ENCODE peak calls at places on chromosome 1, in seven cellular contexts. E, G, U, Q, P, C and X are unnamed samples.

GRCh38 chr1:96945509-96946084 is 224.0 kb downstream of the PTBP2 start:
- DNase-seq in C (no peak), E (no peak), Q (no peak), U (no peak), G (no peak), P (no peak), X (no peak)

GRCh38 chr1:162035241-162035640 is 11.6 kb upstream of the OLFML2B start:
- DNase-seq in U (no peak), C (peak), G (no peak), Q (no peak), E (no peak), P (no peak), X (no peak)

GRCh38 chr1:170010443-170010842 is 64.1 kb downstream of the KIFAP3 start:
- DNase-seq in C (peak), Q (no peak), P (no peak), G (no peak), U (no peak), E (no peak), X (no peak)

GRCh38 chr1:169460193-169460833 is 25.4 kb downstream of the SLC19A2 start:
- DNase-seq in U (peak), G (peak), E (no peak), P (no peak), C (no peak), Q (no peak), X (no peak)

GRCh38 chr1:172325562-172325961 is 94.9 kb upstream of the C1orf105 start:
- DNase-seq in P (no peak), G (no peak), E (no peak), C (no peak), Q (no peak), U (no peak), X (no peak)

GRCh38 chr1:231241751-231242150 is 739 bp downstream of the GNPAT start:
- DNase-seq in U (no peak), Q (peak), G (peak), P (peak), E (no peak), C (no peak), X (no peak)

GRCh38 chr1:21378705-21379494 is 61.0 kb upstream of the NBPF3 start:
- DNase-seq in U (no peak), Q (no peak), E (no peak), G (no peak), P (no peak), C (no peak), X (no peak)

GRCh38 chr1:20574686-20575543 is 14.0 kb upstream of the CDA start:
- DNase-seq in G (peak), E (no peak), Q (peak), P (peak), U (peak), C (peak), X (peak)

GRCh38 chr1:101128211-101128727 is 102.7 kb upstream of the DPH5 start:
- DNase-seq in G (no peak), U (no peak), P (no peak), Q (peak), C (peak), E (peak), X (no peak)

GRCh38 chr1:60960846-60961542 is 121.4 kb upstream of the NFIA start:
- DNase-seq in Q (no peak), C (no peak), G (no peak), U (no peak), P (no peak), E (no peak), X (no peak)

GRCh38 chr1:29655945-29656866 is 419.9 kb downstream of the PTPRU start:
- DNase-seq in G (peak), C (no peak), E (no peak), P (no peak), Q (peak), U (no peak), X (no peak)

GRCh38 chr1:212518188-212518951 is 85.7 kb downstream of the NENF start:
- DNase-seq in U (no peak), C (peak), Q (no peak), G (peak), P (no peak), E (no peak), X (no peak)

GRCh38 chr1:115314765-115315164 is 23.3 kb downstream of the NGF start:
- DNase-seq in U (no peak), C (no peak), P (no peak), G (no peak), E (no peak), Q (no peak), X (no peak)

GRCh38 chr1:66981679-66982078 is 56.9 kb downstream of the MIER1 start:
- DNase-seq in Q (no peak), E (no peak), G (no peak), P (no peak), C (no peak), U (no peak), X (no peak)

GRCh38 chr1:32066489-32066873 is 6.3 kb upstream of the TMEM39B start:
- DNase-seq in Q (no peak), C (no peak), P (no peak), E (no peak), U (no peak), G (no peak), X (no peak)

DNA sequence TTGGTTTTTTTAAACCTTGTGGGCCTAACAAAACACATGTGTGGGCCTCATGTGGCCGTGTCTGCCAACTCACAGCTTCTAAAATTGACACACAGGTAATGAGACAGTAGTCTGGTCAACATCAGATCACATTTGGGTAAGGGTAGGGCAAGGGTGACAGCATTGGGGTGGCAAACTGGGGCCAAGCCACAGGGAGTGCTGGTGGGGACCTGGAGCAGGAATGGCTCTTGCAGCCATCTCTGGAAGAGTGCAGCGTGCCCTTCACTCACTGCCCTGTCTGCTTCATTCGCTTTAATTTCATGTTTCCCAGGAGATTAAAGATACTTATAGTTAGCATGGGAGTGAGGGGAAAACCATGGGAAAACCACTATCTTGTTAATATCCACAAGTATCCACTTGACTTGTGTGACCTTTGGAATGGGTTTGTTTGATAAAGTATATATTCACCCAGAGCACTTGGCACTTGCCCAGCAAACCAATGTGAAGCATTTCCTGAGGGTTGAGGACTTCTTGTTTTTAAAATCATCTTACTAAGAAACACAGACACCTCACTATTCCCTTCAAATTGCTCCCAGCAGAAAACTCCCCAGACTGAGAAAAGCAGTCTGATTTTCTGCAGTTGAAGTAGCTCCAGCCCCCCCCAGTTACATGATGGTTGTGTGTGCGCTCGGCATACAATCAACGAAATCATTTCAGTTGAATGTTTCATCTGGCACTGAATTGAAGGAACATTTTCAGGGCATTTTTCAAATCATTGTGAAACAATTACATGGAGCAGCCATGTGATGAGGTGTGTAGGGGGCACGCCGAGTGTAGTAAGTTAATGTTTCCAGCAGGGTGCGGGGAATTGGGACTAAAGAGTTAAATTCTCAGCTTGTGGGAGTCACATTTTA is 175.7 kb downstream of the VPS13D start:
- DNase-seq in Q (peak), C (peak), U (no peak), G (no peak), E (no peak), P (no peak), X (no peak)
- TF ChIP-seq POLR2AphosphoS5 in Q (no peak), C (no peak), U (no peak), G (no peak), E (no peak), P (no peak), X (no peak)

DNA sequence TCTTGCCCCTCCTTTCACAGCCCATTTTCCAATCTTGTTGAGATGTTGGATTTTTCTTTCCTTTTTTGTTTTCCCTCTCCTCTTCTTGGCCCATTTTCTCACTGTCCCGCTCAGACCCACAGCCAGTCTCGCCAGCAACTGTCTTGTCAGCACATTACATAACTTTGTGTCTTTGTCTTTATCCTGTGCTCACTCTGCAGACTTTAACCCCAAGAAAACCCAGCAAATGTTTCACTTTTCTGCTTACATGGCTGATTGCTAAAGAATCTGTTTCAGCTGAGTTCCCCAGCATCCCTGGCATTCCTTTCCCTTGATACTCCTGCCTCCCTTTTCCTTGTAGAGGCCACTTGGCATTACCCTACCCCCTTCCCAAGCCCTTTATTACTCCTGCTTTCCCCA is 74.6 kb downstream of the ZNF648 start:
- DNase-seq in P (no peak), G (no peak), C (no peak), U (no peak), E (no peak), Q (no peak), X (no peak)
- TF ChIP-seq TAF1 in P (no peak), G (no peak), C (no peak), U (no peak), E (no peak), Q (no peak), X (no peak)

DNA sequence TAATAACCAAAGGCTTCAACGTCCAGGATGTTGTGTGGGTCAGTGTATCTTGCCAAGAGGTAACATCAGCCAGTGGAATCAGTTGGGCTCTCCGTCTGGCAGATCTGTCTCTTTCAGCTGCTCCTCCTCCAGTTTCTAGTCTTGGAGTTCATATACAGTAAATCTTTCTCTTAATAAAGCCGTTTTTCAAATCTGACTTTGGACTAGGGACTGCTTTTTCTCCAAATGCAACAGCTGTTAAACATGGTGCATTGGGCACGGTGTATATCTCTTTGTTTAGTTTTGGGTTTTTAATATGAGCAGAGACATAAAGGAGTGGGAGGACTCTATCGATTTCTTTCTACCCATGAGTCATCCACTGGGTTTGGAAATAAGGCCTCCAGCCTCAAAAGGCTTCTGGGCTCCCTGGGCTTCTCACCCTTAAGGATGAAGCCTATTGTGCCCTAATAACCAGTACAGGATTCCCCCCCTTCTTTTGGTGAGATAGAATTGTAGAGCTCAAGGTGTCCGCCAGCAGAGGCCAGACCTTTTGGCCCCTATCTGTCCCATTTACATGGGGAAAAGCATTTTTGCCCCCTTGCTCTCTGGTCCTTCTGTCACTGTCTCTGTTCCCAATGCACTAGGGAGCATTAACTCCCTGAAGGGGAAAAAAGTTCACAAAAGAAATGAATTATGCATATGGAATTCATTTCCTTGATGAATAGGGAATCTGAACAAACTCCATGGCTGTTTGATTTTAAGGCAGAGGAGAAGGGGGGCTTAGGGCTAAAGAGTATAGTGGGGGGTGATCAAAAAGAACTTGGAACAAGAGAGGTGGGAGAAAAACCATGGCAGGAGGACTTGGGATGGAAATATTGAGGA is 86.0 kb downstream of the PBX1 start:
- DNase-seq in E (no peak), P (no peak), G (peak), U (no peak), Q (no peak), C (no peak), X (no peak)
- TF ChIP-seq POLR2AphosphoS5 in E (no peak), P (no peak), G (no peak), U (no peak), Q (no peak), C (no peak), X (no peak)

GRCh38 chr1:236394016-236394481 is at the start of gene EDARADD:
- DNase-seq in P (no peak), U (no peak), G (no peak), C (no peak), E (no peak), Q (no peak), X (no peak)

GRCh38 chr1:236391008-236391407 is 3.1 kb upstream of the EDARADD start:
- DNase-seq in P (no peak), G (no peak), E (no peak), U (no peak), Q (no peak), C (no peak), X (no peak)

GRCh38 chr1:236392182-236392581 is 1.9 kb upstream of the EDARADD start:
- DNase-seq in Q (no peak), G (no peak), P (no peak), C (no peak), U (no peak), E (no peak), X (no peak)

GRCh38 chr1:236389253-236389652 is 4.8 kb upstream of the EDARADD start:
- DNase-seq in Q (no peak), C (no peak), P (no peak), G (no peak), E (no peak), U (no peak), X (no peak)

GRCh38 chr1:236388332-236388731 is 5.8 kb upstream of the EDARADD start:
- DNase-seq in C (no peak), G (no peak), P (no peak), E (no peak), U (no peak), Q (no peak), X (no peak)
- TF ChIP-seq TAF1 in C (no peak), G (no peak), P (no peak), E (no peak), U (no peak), Q (no peak), X (no peak)

GRCh38 chr1:216200941-216201340 is 222.3 kb downstream of the USH2A start:
- DNase-seq in E (no peak), C (no peak), P (no peak), U (no peak), G (no peak), Q (no peak), X (no peak)
- TF ChIP-seq POLR2AphosphoS5 in E (no peak), C (no peak), P (no peak), U (no peak), G (no peak), Q (no peak), X (no peak)

GRCh38 chr1:1245178-1245839 is 1.2 kb downstream of the C1QTNF12 start:
- DNase-seq in C (peak), P (no peak), G (no peak), E (no peak), U (no peak), Q (no peak), X (no peak)
- TF ChIP-seq TAF1 in C (no peak), P (no peak), G (no peak), E (no peak), U (no peak), Q (no peak), X (no peak)

GRCh38 chr1:1212780-1213152 is 1.2 kb downstream of the TNFRSF4 start:
- DNase-seq in C (no peak), G (peak), P (no peak), E (no peak), Q (no peak), U (no peak), X (no peak)
- TF ChIP-seq POLR2AphosphoS5 in C (no peak), G (no peak), P (no peak), E (no peak), Q (no peak), U (no peak), X (no peak)

DNA sequence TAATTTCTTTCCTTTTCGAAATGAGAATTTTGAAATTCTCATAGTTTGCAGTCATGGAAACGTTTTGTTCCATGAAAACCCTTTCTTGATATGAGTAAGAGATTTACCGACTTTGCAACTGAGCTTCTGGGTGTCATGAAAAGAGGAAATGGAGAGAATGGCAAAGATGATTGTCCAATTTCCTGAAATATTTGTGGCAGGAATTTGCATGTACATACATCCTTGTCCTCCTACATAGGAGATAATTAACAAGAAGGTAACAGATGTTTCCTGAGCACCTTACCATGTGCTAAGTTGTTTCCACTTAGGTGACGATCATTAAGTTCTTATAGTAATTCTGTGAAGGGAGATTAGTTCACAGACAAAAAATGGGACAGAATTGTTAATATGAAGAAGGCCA is 170.7 kb downstream of the NEGR1 start:
- DNase-seq in E (no peak), U (no peak), Q (no peak), C (no peak), G (no peak), P (no peak), X (no peak)
- TF ChIP-seq TAF1 in E (no peak), U (no peak), Q (no peak), C (no peak), G (no peak), P (no peak), X (no peak)